ENCODE peak calls at places on chromosomes 2 and 18, in seven cellular contexts. One of them, this sample, is unnamed.

GRCh38 chr2:48586433-48586832 is 31.2 kb upstream of the GTF2A1L start:
- ATAC-seq in activated B cell treated with CpG ODN at 0.5 μM for 24 hours: no peak
- ATAC-seq in activated CD8-positive, alpha-beta T cell treated with anti-CD3 and anti-CD28 coated beads for 36 hours: no peak
- ATAC-seq in upper lobe of right lung: no peak
- ATAC-seq in omental fat pad: no peak
- ATAC-seq in activated T-cell treated with anti-CD3 and anti-CD28 coated beads, Interleukin-2, amount 50 U/mL, for 72 hours: no peak
- ATAC-seq in gastrocnemius medialis: no peak
- ATAC-seq in this sample: peak

GRCh38 chr18:12428923-12429322 is 21.2 kb downstream of the PRELID3A start:
- ATAC-seq in activated B cell treated with CpG ODN at 0.5 μM for 24 hours: no peak
- ATAC-seq in activated CD8-positive, alpha-beta T cell treated with anti-CD3 and anti-CD28 coated beads for 36 hours: no peak
- ATAC-seq in upper lobe of right lung: no peak
- ATAC-seq in omental fat pad: no peak
- ATAC-seq in activated T-cell treated with anti-CD3 and anti-CD28 coated beads, Interleukin-2, amount 50 U/mL, for 72 hours: no peak
- ATAC-seq in gastrocnemius medialis: no peak
- ATAC-seq in this sample: no peak

GRCh38 chr18:22378672-22379282 is 38.9 kb downstream of the CTAGE1 start:
- ATAC-seq in activated B cell treated with CpG ODN at 0.5 μM for 24 hours: no peak
- ATAC-seq in activated CD8-positive, alpha-beta T cell treated with anti-CD3 and anti-CD28 coated beads for 36 hours: peak
- ATAC-seq in upper lobe of right lung: peak
- ATAC-seq in omental fat pad: no peak
- ATAC-seq in activated T-cell treated with anti-CD3 and anti-CD28 coated beads, Interleukin-2, amount 50 U/mL, for 72 hours: peak
- ATAC-seq in gastrocnemius medialis: no peak
- ATAC-seq in this sample: no peak

GRCh38 chr18:8006979-8007378 is 439.9 kb downstream of the PTPRM start:
- ATAC-seq in activated B cell treated with CpG ODN at 0.5 μM for 24 hours: no peak
- ATAC-seq in activated CD8-positive, alpha-beta T cell treated with anti-CD3 and anti-CD28 coated beads for 36 hours: no peak
- ATAC-seq in upper lobe of right lung: no peak
- ATAC-seq in omental fat pad: no peak
- ATAC-seq in activated T-cell treated with anti-CD3 and anti-CD28 coated beads, Interleukin-2, amount 50 U/mL, for 72 hours: no peak
- ATAC-seq in gastrocnemius medialis: no peak
- ATAC-seq in this sample: no peak

GRCh38 chr18:9087144-9087543 is 15.4 kb upstream of the NDUFV2 start:
- ATAC-seq in activated B cell treated with CpG ODN at 0.5 μM for 24 hours: no peak
- ATAC-seq in activated CD8-positive, alpha-beta T cell treated with anti-CD3 and anti-CD28 coated beads for 36 hours: no peak
- ATAC-seq in upper lobe of right lung: no peak
- ATAC-seq in omental fat pad: no peak
- ATAC-seq in activated T-cell treated with anti-CD3 and anti-CD28 coated beads, Interleukin-2, amount 50 U/mL, for 72 hours: no peak
- ATAC-seq in gastrocnemius medialis: no peak
- ATAC-seq in this sample: no peak

GRCh38 chr2:42652086-42652485 is 83.7 kb downstream of the MTA3 start:
- ATAC-seq in activated B cell treated with CpG ODN at 0.5 μM for 24 hours: no peak
- ATAC-seq in activated CD8-positive, alpha-beta T cell treated with anti-CD3 and anti-CD28 coated beads for 36 hours: peak
- ATAC-seq in upper lobe of right lung: no peak
- ATAC-seq in omental fat pad: no peak
- ATAC-seq in activated T-cell treated with anti-CD3 and anti-CD28 coated beads, Interleukin-2, amount 50 U/mL, for 72 hours: peak
- ATAC-seq in gastrocnemius medialis: no peak
- ATAC-seq in this sample: no peak

GRCh38 chr18:72808688-72809087 is 59.1 kb downstream of the NETO1 start:
- ATAC-seq in activated B cell treated with CpG ODN at 0.5 μM for 24 hours: no peak
- ATAC-seq in activated CD8-positive, alpha-beta T cell treated with anti-CD3 and anti-CD28 coated beads for 36 hours: no peak
- ATAC-seq in upper lobe of right lung: no peak
- ATAC-seq in omental fat pad: no peak
- ATAC-seq in activated T-cell treated with anti-CD3 and anti-CD28 coated beads, Interleukin-2, amount 50 U/mL, for 72 hours: no peak
- ATAC-seq in gastrocnemius medialis: no peak
- ATAC-seq in this sample: no peak

GRCh38 chr18:23580677-23581367 is 5.5 kb downstream of the NPC1 start:
- ATAC-seq in activated B cell treated with CpG ODN at 0.5 μM for 24 hours: no peak
- ATAC-seq in activated CD8-positive, alpha-beta T cell treated with anti-CD3 and anti-CD28 coated beads for 36 hours: no peak
- ATAC-seq in upper lobe of right lung: no peak
- ATAC-seq in omental fat pad: no peak
- ATAC-seq in activated T-cell treated with anti-CD3 and anti-CD28 coated beads, Interleukin-2, amount 50 U/mL, for 72 hours: peak
- ATAC-seq in gastrocnemius medialis: no peak
- ATAC-seq in this sample: no peak

GRCh38 chr2:197869501-197870111 is 65.2 kb downstream of the PLCL1 start:
- ATAC-seq in activated B cell treated with CpG ODN at 0.5 μM for 24 hours: no peak
- ATAC-seq in activated CD8-positive, alpha-beta T cell treated with anti-CD3 and anti-CD28 coated beads for 36 hours: peak
- ATAC-seq in upper lobe of right lung: no peak
- ATAC-seq in omental fat pad: no peak
- ATAC-seq in activated T-cell treated with anti-CD3 and anti-CD28 coated beads, Interleukin-2, amount 50 U/mL, for 72 hours: peak
- ATAC-seq in gastrocnemius medialis: peak
- ATAC-seq in this sample: no peak

GRCh38 chr2:127305985-127306585 is 12.1 kb upstream of the ERCC3 start:
- ATAC-seq in activated B cell treated with CpG ODN at 0.5 μM for 24 hours: no peak
- ATAC-seq in activated CD8-positive, alpha-beta T cell treated with anti-CD3 and anti-CD28 coated beads for 36 hours: no peak
- ATAC-seq in upper lobe of right lung: peak
- ATAC-seq in omental fat pad: no peak
- ATAC-seq in activated T-cell treated with anti-CD3 and anti-CD28 coated beads, Interleukin-2, amount 50 U/mL, for 72 hours: no peak
- ATAC-seq in gastrocnemius medialis: no peak
- ATAC-seq in this sample: no peak

GRCh38 chr2:159859583-159859982 is 61.6 kb upstream of the CD302 start:
- ATAC-seq in activated B cell treated with CpG ODN at 0.5 μM for 24 hours: no peak
- ATAC-seq in activated CD8-positive, alpha-beta T cell treated with anti-CD3 and anti-CD28 coated beads for 36 hours: peak
- ATAC-seq in upper lobe of right lung: no peak
- ATAC-seq in omental fat pad: no peak
- ATAC-seq in activated T-cell treated with anti-CD3 and anti-CD28 coated beads, Interleukin-2, amount 50 U/mL, for 72 hours: peak
- ATAC-seq in gastrocnemius medialis: no peak
- ATAC-seq in this sample: no peak

GRCh38 chr18:59139291-59139614 is 431 bp upstream of the SEC11C start:
- ATAC-seq in activated B cell treated with CpG ODN at 0.5 μM for 24 hours: peak
- ATAC-seq in activated CD8-positive, alpha-beta T cell treated with anti-CD3 and anti-CD28 coated beads for 36 hours: peak
- ATAC-seq in upper lobe of right lung: peak
- ATAC-seq in omental fat pad: peak
- ATAC-seq in activated T-cell treated with anti-CD3 and anti-CD28 coated beads, Interleukin-2, amount 50 U/mL, for 72 hours: peak
- ATAC-seq in gastrocnemius medialis: peak
- ATAC-seq in this sample: peak

GRCh38 chr2:102473020-102473419 is at the start of gene SLC9A4:
- ATAC-seq in activated B cell treated with CpG ODN at 0.5 μM for 24 hours: peak
- ATAC-seq in activated CD8-positive, alpha-beta T cell treated with anti-CD3 and anti-CD28 coated beads for 36 hours: peak
- ATAC-seq in upper lobe of right lung: peak
- ATAC-seq in omental fat pad: peak
- ATAC-seq in activated T-cell treated with anti-CD3 and anti-CD28 coated beads, Interleukin-2, amount 50 U/mL, for 72 hours: peak
- ATAC-seq in gastrocnemius medialis: peak
- ATAC-seq in this sample: no peak

GRCh38 chr2:178819992-178820391 is 12.8 kb upstream of the TTN start:
- ATAC-seq in activated B cell treated with CpG ODN at 0.5 μM for 24 hours: no peak
- ATAC-seq in activated CD8-positive, alpha-beta T cell treated with anti-CD3 and anti-CD28 coated beads for 36 hours: peak
- ATAC-seq in upper lobe of right lung: no peak
- ATAC-seq in omental fat pad: no peak
- ATAC-seq in activated T-cell treated with anti-CD3 and anti-CD28 coated beads, Interleukin-2, amount 50 U/mL, for 72 hours: peak
- ATAC-seq in gastrocnemius medialis: peak
- ATAC-seq in this sample: peak

GRCh38 chr18:32093106-32093511 is 1.4 kb downstream of the RNF138 start:
- ATAC-seq in activated B cell treated with CpG ODN at 0.5 μM for 24 hours: peak
- ATAC-seq in activated CD8-positive, alpha-beta T cell treated with anti-CD3 and anti-CD28 coated beads for 36 hours: no peak
- ATAC-seq in upper lobe of right lung: peak
- ATAC-seq in omental fat pad: peak
- ATAC-seq in activated T-cell treated with anti-CD3 and anti-CD28 coated beads, Interleukin-2, amount 50 U/mL, for 72 hours: no peak
- ATAC-seq in gastrocnemius medialis: peak
- ATAC-seq in this sample: peak

GRCh38 chr2:150621800-150622199 is 134.3 kb upstream of the RND3 start:
- ATAC-seq in activated B cell treated with CpG ODN at 0.5 μM for 24 hours: no peak
- ATAC-seq in activated CD8-positive, alpha-beta T cell treated with anti-CD3 and anti-CD28 coated beads for 36 hours: no peak
- ATAC-seq in upper lobe of right lung: no peak
- ATAC-seq in omental fat pad: peak
- ATAC-seq in activated T-cell treated with anti-CD3 and anti-CD28 coated beads, Interleukin-2, amount 50 U/mL, for 72 hours: no peak
- ATAC-seq in gastrocnemius medialis: peak
- ATAC-seq in this sample: no peak

GRCh38 chr2:135276525-135276924 is 224.4 kb downstream of the RAB3GAP1 start:
- ATAC-seq in activated B cell treated with CpG ODN at 0.5 μM for 24 hours: no peak
- ATAC-seq in activated CD8-positive, alpha-beta T cell treated with anti-CD3 and anti-CD28 coated beads for 36 hours: no peak
- ATAC-seq in upper lobe of right lung: no peak
- ATAC-seq in omental fat pad: no peak
- ATAC-seq in activated T-cell treated with anti-CD3 and anti-CD28 coated beads, Interleukin-2, amount 50 U/mL, for 72 hours: no peak
- ATAC-seq in gastrocnemius medialis: no peak
- ATAC-seq in this sample: no peak

GRCh38 chr18:32822197-32822596 is 49.4 kb upstream of the KLHL14 start:
- ATAC-seq in activated B cell treated with CpG ODN at 0.5 μM for 24 hours: no peak
- ATAC-seq in activated CD8-positive, alpha-beta T cell treated with anti-CD3 and anti-CD28 coated beads for 36 hours: no peak
- ATAC-seq in upper lobe of right lung: no peak
- ATAC-seq in omental fat pad: no peak
- ATAC-seq in activated T-cell treated with anti-CD3 and anti-CD28 coated beads, Interleukin-2, amount 50 U/mL, for 72 hours: no peak
- ATAC-seq in gastrocnemius medialis: no peak
- ATAC-seq in this sample: no peak

GRCh38 chr2:113818382-113818951 is 62.0 kb upstream of the SLC35F5 start:
- ATAC-seq in activated B cell treated with CpG ODN at 0.5 μM for 24 hours: no peak
- ATAC-seq in activated CD8-positive, alpha-beta T cell treated with anti-CD3 and anti-CD28 coated beads for 36 hours: no peak
- ATAC-seq in upper lobe of right lung: peak
- ATAC-seq in omental fat pad: peak
- ATAC-seq in activated T-cell treated with anti-CD3 and anti-CD28 coated beads, Interleukin-2, amount 50 U/mL, for 72 hours: no peak
- ATAC-seq in gastrocnemius medialis: peak
- ATAC-seq in this sample: no peak

GRCh38 chr2:136110528-136110927 is 7.4 kb downstream of the CXCR4 start:
- ATAC-seq in activated B cell treated with CpG ODN at 0.5 μM for 24 hours: no peak
- ATAC-seq in activated CD8-positive, alpha-beta T cell treated with anti-CD3 and anti-CD28 coated beads for 36 hours: no peak
- ATAC-seq in upper lobe of right lung: no peak
- ATAC-seq in omental fat pad: no peak
- ATAC-seq in activated T-cell treated with anti-CD3 and anti-CD28 coated beads, Interleukin-2, amount 50 U/mL, for 72 hours: no peak
- ATAC-seq in gastrocnemius medialis: no peak
- ATAC-seq in this sample: no peak

GRCh38 chr2:174595415-174595814 is 2.2 kb downstream of the WIPF1 start:
- ATAC-seq in activated B cell treated with CpG ODN at 0.5 μM for 24 hours: no peak
- ATAC-seq in activated CD8-positive, alpha-beta T cell treated with anti-CD3 and anti-CD28 coated beads for 36 hours: peak
- ATAC-seq in upper lobe of right lung: no peak
- ATAC-seq in omental fat pad: no peak
- ATAC-seq in activated T-cell treated with anti-CD3 and anti-CD28 coated beads, Interleukin-2, amount 50 U/mL, for 72 hours: no peak
- ATAC-seq in gastrocnemius medialis: no peak
- ATAC-seq in this sample: no peak

GRCh38 chr2:218717262-218717661 is 6.6 kb downstream of the TTLL4 start:
- ATAC-seq in activated B cell treated with CpG ODN at 0.5 μM for 24 hours: no peak
- ATAC-seq in activated CD8-positive, alpha-beta T cell treated with anti-CD3 and anti-CD28 coated beads for 36 hours: no peak
- ATAC-seq in upper lobe of right lung: peak
- ATAC-seq in omental fat pad: peak
- ATAC-seq in activated T-cell treated with anti-CD3 and anti-CD28 coated beads, Interleukin-2, amount 50 U/mL, for 72 hours: no peak
- ATAC-seq in gastrocnemius medialis: peak
- ATAC-seq in this sample: no peak

GRCh38 chr2:225414902-225415301 is 15.4 kb downstream of the NYAP2 start:
- ATAC-seq in activated B cell treated with CpG ODN at 0.5 μM for 24 hours: no peak
- ATAC-seq in activated CD8-positive, alpha-beta T cell treated with anti-CD3 and anti-CD28 coated beads for 36 hours: no peak
- ATAC-seq in upper lobe of right lung: no peak
- ATAC-seq in omental fat pad: no peak
- ATAC-seq in activated T-cell treated with anti-CD3 and anti-CD28 coated beads, Interleukin-2, amount 50 U/mL, for 72 hours: no peak
- ATAC-seq in gastrocnemius medialis: no peak
- ATAC-seq in this sample: no peak

GRCh38 chr2:119106301-119106897 is 52.2 kb downstream of the C1QL2 start:
- ATAC-seq in activated B cell treated with CpG ODN at 0.5 μM for 24 hours: no peak
- ATAC-seq in activated CD8-positive, alpha-beta T cell treated with anti-CD3 and anti-CD28 coated beads for 36 hours: no peak
- ATAC-seq in upper lobe of right lung: no peak
- ATAC-seq in omental fat pad: no peak
- ATAC-seq in activated T-cell treated with anti-CD3 and anti-CD28 coated beads, Interleukin-2, amount 50 U/mL, for 72 hours: no peak
- ATAC-seq in gastrocnemius medialis: no peak
- ATAC-seq in this sample: no peak

GRCh38 chr2:170660406-170660805 is 54.7 kb upstream of the SP5 start:
- ATAC-seq in activated B cell treated with CpG ODN at 0.5 μM for 24 hours: no peak
- ATAC-seq in activated CD8-positive, alpha-beta T cell treated with anti-CD3 and anti-CD28 coated beads for 36 hours: no peak
- ATAC-seq in upper lobe of right lung: peak
- ATAC-seq in omental fat pad: no peak
- ATAC-seq in activated T-cell treated with anti-CD3 and anti-CD28 coated beads, Interleukin-2, amount 50 U/mL, for 72 hours: no peak
- ATAC-seq in gastrocnemius medialis: no peak
- ATAC-seq in this sample: no peak

GRCh38 chr2:96315005-96315399 is 9.7 kb upstream of the SNRNP200 start:
- ATAC-seq in activated B cell treated with CpG ODN at 0.5 μM for 24 hours: no peak
- ATAC-seq in activated CD8-positive, alpha-beta T cell treated with anti-CD3 and anti-CD28 coated beads for 36 hours: no peak
- ATAC-seq in upper lobe of right lung: no peak
- ATAC-seq in omental fat pad: no peak
- ATAC-seq in activated T-cell treated with anti-CD3 and anti-CD28 coated beads, Interleukin-2, amount 50 U/mL, for 72 hours: no peak
- ATAC-seq in gastrocnemius medialis: no peak
- ATAC-seq in this sample: no peak

GRCh38 chr2:134336936-134337335 is 83.1 kb downstream of the MGAT5 start:
- ATAC-seq in activated B cell treated with CpG ODN at 0.5 μM for 24 hours: no peak
- ATAC-seq in activated CD8-positive, alpha-beta T cell treated with anti-CD3 and anti-CD28 coated beads for 36 hours: no peak
- ATAC-seq in upper lobe of right lung: no peak
- ATAC-seq in omental fat pad: no peak
- ATAC-seq in activated T-cell treated with anti-CD3 and anti-CD28 coated beads, Interleukin-2, amount 50 U/mL, for 72 hours: no peak
- ATAC-seq in gastrocnemius medialis: no peak
- ATAC-seq in this sample: no peak

GRCh38 chr2:191892391-191892790 is 45.5 kb upstream of the CAVIN2 start:
- ATAC-seq in activated B cell treated with CpG ODN at 0.5 μM for 24 hours: no peak
- ATAC-seq in activated CD8-positive, alpha-beta T cell treated with anti-CD3 and anti-CD28 coated beads for 36 hours: no peak
- ATAC-seq in upper lobe of right lung: no peak
- ATAC-seq in omental fat pad: no peak
- ATAC-seq in activated T-cell treated with anti-CD3 and anti-CD28 coated beads, Interleukin-2, amount 50 U/mL, for 72 hours: no peak
- ATAC-seq in gastrocnemius medialis: no peak
- ATAC-seq in this sample: no peak

GRCh38 chr2:46163804-46164569 is 133.2 kb upstream of the EPAS1 start:
- ATAC-seq in activated B cell treated with CpG ODN at 0.5 μM for 24 hours: no peak
- ATAC-seq in activated CD8-positive, alpha-beta T cell treated with anti-CD3 and anti-CD28 coated beads for 36 hours: no peak
- ATAC-seq in upper lobe of right lung: peak
- ATAC-seq in omental fat pad: no peak
- ATAC-seq in activated T-cell treated with anti-CD3 and anti-CD28 coated beads, Interleukin-2, amount 50 U/mL, for 72 hours: no peak
- ATAC-seq in gastrocnemius medialis: no peak
- ATAC-seq in this sample: no peak

GRCh38 chr18:36457683-36458082 is 160.2 kb downstream of the FHOD3 start:
- ATAC-seq in activated B cell treated with CpG ODN at 0.5 μM for 24 hours: no peak
- ATAC-seq in activated CD8-positive, alpha-beta T cell treated with anti-CD3 and anti-CD28 coated beads for 36 hours: no peak
- ATAC-seq in upper lobe of right lung: no peak
- ATAC-seq in omental fat pad: no peak
- ATAC-seq in activated T-cell treated with anti-CD3 and anti-CD28 coated beads, Interleukin-2, amount 50 U/mL, for 72 hours: no peak
- ATAC-seq in gastrocnemius medialis: peak
- ATAC-seq in this sample: no peak

GRCh38 chr18:21433436-21433835 is 167.1 kb downstream of the ESCO1 start:
- ATAC-seq in activated B cell treated with CpG ODN at 0.5 μM for 24 hours: no peak
- ATAC-seq in activated CD8-positive, alpha-beta T cell treated with anti-CD3 and anti-CD28 coated beads for 36 hours: no peak
- ATAC-seq in upper lobe of right lung: no peak
- ATAC-seq in omental fat pad: no peak
- ATAC-seq in activated T-cell treated with anti-CD3 and anti-CD28 coated beads, Interleukin-2, amount 50 U/mL, for 72 hours: no peak
- ATAC-seq in gastrocnemius medialis: no peak
- ATAC-seq in this sample: no peak

GRCh38 chr2:67526283-67526682 is 129.2 kb downstream of the ETAA1 start:
- ATAC-seq in activated B cell treated with CpG ODN at 0.5 μM for 24 hours: no peak
- ATAC-seq in activated CD8-positive, alpha-beta T cell treated with anti-CD3 and anti-CD28 coated beads for 36 hours: no peak
- ATAC-seq in upper lobe of right lung: no peak
- ATAC-seq in omental fat pad: peak
- ATAC-seq in activated T-cell treated with anti-CD3 and anti-CD28 coated beads, Interleukin-2, amount 50 U/mL, for 72 hours: no peak
- ATAC-seq in gastrocnemius medialis: no peak
- ATAC-seq in this sample: no peak

GRCh38 chr2:148503511-148503910 is 141.0 kb upstream of the EPC2 start:
- ATAC-seq in activated B cell treated with CpG ODN at 0.5 μM for 24 hours: no peak
- ATAC-seq in activated CD8-positive, alpha-beta T cell treated with anti-CD3 and anti-CD28 coated beads for 36 hours: no peak
- ATAC-seq in upper lobe of right lung: no peak
- ATAC-seq in omental fat pad: no peak
- ATAC-seq in activated T-cell treated with anti-CD3 and anti-CD28 coated beads, Interleukin-2, amount 50 U/mL, for 72 hours: no peak
- ATAC-seq in gastrocnemius medialis: no peak
- ATAC-seq in this sample: no peak

GRCh38 chr18:5466256-5466655 is 77.5 kb downstream of the EPB41L3 start:
- ATAC-seq in activated B cell treated with CpG ODN at 0.5 μM for 24 hours: no peak
- ATAC-seq in activated CD8-positive, alpha-beta T cell treated with anti-CD3 and anti-CD28 coated beads for 36 hours: no peak
- ATAC-seq in upper lobe of right lung: peak
- ATAC-seq in omental fat pad: no peak
- ATAC-seq in activated T-cell treated with anti-CD3 and anti-CD28 coated beads, Interleukin-2, amount 50 U/mL, for 72 hours: peak
- ATAC-seq in gastrocnemius medialis: no peak
- ATAC-seq in this sample: no peak

GRCh38 chr2:38690499-38691420 is 24.8 kb downstream of the GALM start:
- ATAC-seq in activated B cell treated with CpG ODN at 0.5 μM for 24 hours: no peak
- ATAC-seq in activated CD8-positive, alpha-beta T cell treated with anti-CD3 and anti-CD28 coated beads for 36 hours: peak
- ATAC-seq in upper lobe of right lung: peak
- ATAC-seq in omental fat pad: peak
- ATAC-seq in activated T-cell treated with anti-CD3 and anti-CD28 coated beads, Interleukin-2, amount 50 U/mL, for 72 hours: peak
- ATAC-seq in gastrocnemius medialis: no peak
- ATAC-seq in this sample: no peak